ENCODE peak calls at places on chromosomes 4 and X, in four cellular contexts. Z is adrenal gland, E is ovary, L is HCT116. C is an unnamed sample. For H3K4me1, the result is how much of the 10 kb centered on the place peaks cover.

GRCh38 chr4:167940217-167940616 is 152.1 kb upstream of the ANXA10 start:
- DNase-seq in Z (no peak), E (no peak), L (no peak), C (no peak)

GRCh38 chr4:31089815-31090214 is 369.6 kb downstream of the PCDH7 start:
- DNase-seq in Z (no peak), E (no peak), L (peak), C (peak)

GRCh38 chr4:131509521-131509920 is 1639.6 kb upstream of the PCDH10 start:
- DNase-seq in Z (no peak), E (no peak), L (no peak), C (peak)

GRCh38 chrX:10615931-10616780 is 4.2 kb downstream of the MID1 start:
- DNase-seq in Z (peak), E (peak), L (no peak), C (no peak)

GRCh38 chrX:11420851-11421250 is 127.6 kb downstream of the AMELX start:
- DNase-seq in Z (no peak), E (no peak), L (no peak), C (no peak)

GRCh38 chrX:7318246-7318645 is 170.3 kb upstream of the PUDP start:
- DNase-seq in Z (no peak), E (no peak), L (no peak), C (no peak)

GRCh38 chr4:4666693-4667642 is 125.1 kb upstream of the STX18 start:
- DNase-seq in Z (no peak), E (peak), L (no peak), C (no peak)

GRCh38 chrX:137823257-137823656 is 257.3 kb downstream of the ZIC3 start:
- DNase-seq in Z (no peak), E (no peak), L (no peak), C (no peak)

GRCh38 chr4:137901114-137901513 is 341.0 kb downstream of the SLC7A11 start:
- DNase-seq in Z (no peak), E (no peak), L (no peak), C (no peak)

GRCh38 chr4:83328486-83328885 is 6.2 kb downstream of the HPSE start:
- DNase-seq in Z (no peak), E (no peak), L (no peak), C (no peak)

GRCh38 chr4:763922-764321 is 58.3 kb downstream of the PCGF3 start:
- DNase-seq in Z (peak), E (no peak), L (no peak), C (no peak)

GRCh38 chr4:150224896-150225591 is 146.8 kb downstream of the DCLK2 start:
- DNase-seq in Z (no peak), E (no peak), L (no peak), C (no peak)

GRCh38 chr4:124948976-124949597 is 236.6 kb upstream of the ANKRD50 start:
- DNase-seq in Z (no peak), E (no peak), L (no peak), C (no peak)

GRCh38 chr4:168864831-168865541 is 145.1 kb downstream of the CBR4 start:
- DNase-seq in Z (peak), E (no peak), L (no peak), C (no peak)

GRCh38 chrX:87392369-87392768 is 125.2 kb upstream of the KLHL4 start:
- DNase-seq in Z (no peak), E (no peak), L (no peak), C (no peak)

GRCh38 chrX:151543706-151544105 is 19.8 kb upstream of the PASD1 start:
- DNase-seq in Z (no peak), E (no peak), L (no peak), C (peak)

GRCh38 chrX:47158131-47158530 is 13.1 kb downstream of the RBM10 start:
- DNase-seq in Z (peak), E (no peak), L (no peak), C (no peak)

GRCh38 chr4:128468485-128468989 is 180.9 kb upstream of the PGRMC2 start:
- DNase-seq in Z (peak), E (peak), L (no peak), C (peak)

GRCh38 chr4:77187231-77187630 is 30.2 kb downstream of the CCNG2 start:
- DNase-seq in Z (no peak), E (no peak), L (no peak), C (no peak)

GRCh38 chr4:1279253-1279652 is 10.4 kb upstream of the MAEA start:
- DNase-seq in Z (no peak), E (no peak), L (no peak), C (no peak)

GRCh38 chrX:30910124-30910860 is 21.2 kb upstream of the TAB3 start:
- DNase-seq in Z (no peak), E (no peak), L (no peak), C (no peak)

GRCh38 chrX:23797371-23798128 is 14.6 kb downstream of the SAT1 start:
- DNase-seq in Z (no peak), E (no peak), L (no peak), C (no peak)

GRCh38 chr4:4344915-4345527 is 41.9 kb upstream of the NSG1 start:
- DNase-seq in Z (no peak), E (no peak), L (no peak), C (no peak)

DNA sequence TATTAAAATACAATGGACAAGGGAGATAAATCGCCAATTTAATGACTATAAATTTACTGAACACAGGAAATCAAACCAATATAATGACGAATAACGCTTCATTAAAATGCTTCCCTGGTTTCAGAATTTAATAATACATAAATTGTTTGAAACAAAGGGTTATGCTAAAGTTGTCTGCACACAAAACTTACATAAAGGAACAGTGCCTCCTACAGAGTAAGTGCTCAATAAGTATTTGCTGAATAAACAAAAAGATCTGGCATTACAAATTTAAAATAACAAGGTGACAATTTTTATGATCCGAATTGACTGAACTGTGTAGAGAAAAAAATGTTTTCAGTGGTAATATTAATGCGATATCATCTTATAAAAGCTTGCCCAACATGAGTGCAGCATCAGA is 69.6 kb downstream of the NOCT start:
- DNase-seq in Z (no peak), E (no peak), L (no peak), C (peak)
- TF ChIP-seq CTCF in Z (no peak), E (no peak), L (peak), C (peak)

GRCh38 chr4:7901274-7901845 is 38.3 kb downstream of the AFAP1 start:
- DNase-seq in Z (no peak), E (no peak), L (no peak), C (no peak)
- H3K27ac ChIP-seq in Z (no peak), E (no peak), L (no peak), C (no peak)

DNA sequence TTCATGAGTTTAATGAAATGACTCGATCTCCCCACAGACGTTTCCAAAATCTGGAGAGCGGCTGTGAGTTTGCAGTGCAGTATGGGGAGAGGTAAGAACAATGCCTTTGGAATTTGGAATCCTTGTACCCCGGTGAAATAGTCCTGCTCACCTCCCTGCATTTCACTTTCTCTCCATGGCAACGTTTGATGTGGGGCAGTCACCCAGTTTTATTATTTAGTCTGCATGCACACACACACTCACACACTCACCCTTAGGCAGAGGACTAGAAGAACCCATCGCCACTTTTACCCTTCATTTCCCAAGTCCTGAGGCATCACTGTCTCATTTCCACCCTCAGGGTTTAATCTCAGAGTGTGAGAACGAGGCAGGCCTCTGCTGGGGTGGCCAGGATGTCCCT is 120.0 kb upstream of the TRIM2 start:
- DNase-seq in Z (no peak), E (no peak), L (no peak), C (no peak)
- H3K4me1 ChIP-seq in Z (under half), E (under half), L (under half), C (under half)

GRCh38 chrX:50905334-50905733 is 5.2 kb upstream of the BMP15 start:
- DNase-seq in Z (no peak), E (no peak), L (no peak), C (no peak)
- TF ChIP-seq CTCF in Z (no peak), E (no peak), L (peak), C (peak)

GRCh38 chrX:153768311-153769157 is 4.5 kb downstream of the PLXNB3 start:
- DNase-seq in Z (peak), E (no peak), L (no peak), C (no peak)
- H3K27ac ChIP-seq in Z (no peak), E (no peak), L (no peak), C (no peak)

DNA sequence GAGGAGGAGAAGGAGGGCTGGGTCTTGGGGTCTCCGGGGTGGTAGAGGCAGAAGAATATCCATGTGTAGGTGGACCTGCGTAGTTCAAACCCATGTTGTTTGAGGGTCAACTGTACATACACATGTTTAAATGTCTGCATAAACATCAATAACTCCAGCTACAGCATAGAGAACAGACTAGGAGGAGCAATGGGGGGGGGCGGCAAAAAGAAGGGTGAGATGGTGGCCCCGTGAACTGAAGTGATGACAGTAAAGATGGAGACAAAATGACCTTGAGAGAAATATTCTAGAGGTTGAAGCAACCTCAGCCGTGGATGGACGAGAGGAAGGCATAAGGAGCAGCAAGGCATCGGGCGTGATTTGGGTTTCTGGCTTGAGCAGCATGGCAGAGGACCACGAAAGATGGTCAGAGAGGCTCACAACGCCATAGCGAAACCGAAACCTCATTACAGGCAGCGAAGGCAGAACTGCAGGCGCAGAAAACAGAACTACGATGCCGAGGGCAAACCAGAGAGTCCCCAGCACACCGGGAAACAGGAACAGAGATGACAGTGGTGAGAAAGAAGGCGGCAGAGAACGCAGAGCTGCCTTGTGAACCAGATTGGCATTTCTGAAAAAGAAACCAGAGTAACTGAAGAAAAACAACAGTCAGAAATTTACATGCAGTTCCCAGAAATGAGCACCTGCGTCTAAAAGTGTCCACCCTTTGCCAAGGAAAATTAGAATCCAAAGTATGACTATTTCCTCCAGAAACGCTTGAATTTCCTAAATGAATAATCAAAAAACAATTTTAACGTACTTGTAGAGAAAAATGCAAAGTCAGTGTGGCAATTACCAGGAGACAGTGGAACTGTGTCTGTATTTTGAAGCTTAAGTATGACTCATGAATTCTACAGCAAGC is 50.2 kb upstream of the ENPP6 start:
- DNase-seq in Z (peak), E (no peak), L (peak), C (peak)
- H3K4me1 ChIP-seq in Z (under half), E (under half), L (under half), C (under half)